ENCODE peak calls at places on chromosomes 4 and X, in seven cellular contexts. B is stimulated activated naive CD4-positive, alpha-beta T cell treated with Interleukin-2 at 50 U/mL for 16 hours; C is OCI-M1; L is ovary; I is cardiac muscle cell; Q is NCI-H2171 treated with DMSO at 0.1 percent for 48 hours; Y is HCT116. P is an unnamed sample.

GRCh38 chr4:8324640-8325239 is 55.2 kb downstream of the HTRA3 start:
- DNase-seq in C (no peak), Q (no peak), Y (no peak), L (no peak), B (no peak), I (no peak), P (no peak)

GRCh38 chrX:129984196-129984962 is 1.9 kb downstream of the BCORL1 start:
- DNase-seq in L (peak), C (peak), Y (no peak), I (no peak), Q (no peak), B (peak), P (peak)

GRCh38 chrX:39645059-39645895 is 452.5 kb downstream of the BCOR start:
- DNase-seq in B (peak), I (no peak), Q (no peak), L (peak), C (no peak), Y (no peak), P (peak)

GRCh38 chr4:2667428-2667827 is 88.7 kb downstream of the TNIP2 start:
- DNase-seq in B (no peak), Q (no peak), L (no peak), I (no peak), Y (no peak), C (peak), P (no peak)

GRCh38 chrX:50723006-50723405 is 91.0 kb downstream of the SHROOM4 start:
- DNase-seq in I (no peak), Y (no peak), B (no peak), Q (no peak), L (no peak), C (no peak), P (no peak)

GRCh38 chr4:71026086-71026485 is 32.6 kb downstream of the DCK start:
- DNase-seq in L (no peak), I (peak), Y (peak), Q (no peak), C (peak), B (no peak), P (no peak)

GRCh38 chr4:6632125-6632524 is 8.4 kb upstream of the MRFAP1 start:
- DNase-seq in Y (no peak), C (no peak), I (no peak), L (no peak), B (no peak), Q (no peak), P (no peak)

GRCh38 chr4:40333921-40334352 is 1.2 kb upstream of the CHRNA9 start:
- DNase-seq in Y (peak), I (no peak), C (no peak), B (no peak), Q (peak), L (no peak), P (no peak)

GRCh38 chr4:67725132-67725531 is 24.2 kb upstream of the UBA6 start:
- DNase-seq in I (no peak), C (no peak), Y (no peak), B (no peak), L (no peak), Q (no peak), P (no peak)

GRCh38 chrX:25034889-25035288 is 19.1 kb upstream of the ARX start:
- DNase-seq in Q (no peak), Y (no peak), L (no peak), I (no peak), C (peak), B (no peak), P (no peak)

GRCh38 chrX:69121321-69122000 is 43.8 kb downstream of the PJA1 start:
- DNase-seq in L (no peak), I (no peak), Q (no peak), C (no peak), Y (no peak), B (no peak), P (no peak)

GRCh38 chrX:14359727-14360126 is 169.6 kb upstream of the GLRA2 start:
- DNase-seq in L (no peak), Q (no peak), C (no peak), B (no peak), Y (no peak), I (no peak), P (no peak)

GRCh38 chrX:9635805-9636204 is 129.8 kb downstream of the GPR143 start:
- DNase-seq in L (no peak), Q (no peak), Y (no peak), C (peak), I (no peak), B (no peak), P (no peak)

GRCh38 chr4:152577708-152578421 is 42.0 kb upstream of the FBXW7 start:
- DNase-seq in Q (no peak), Y (no peak), L (no peak), B (no peak), C (peak), I (no peak), P (no peak)

GRCh38 chr4:30962949-30963348 is 242.8 kb downstream of the PCDH7 start:
- DNase-seq in I (no peak), Y (peak), Q (no peak), C (peak), L (no peak), B (no peak), P (no peak)

GRCh38 chrX:15384304-15384703 is at the start of gene VEGFD:
- DNase-seq in L (no peak), Q (peak), C (no peak), Y (no peak), B (no peak), I (peak), P (no peak)

GRCh38 chr4:86594559-86595425 is 677 bp downstream of the PTPN13 start:
- DNase-seq in I (peak), Y (peak), Q (peak), L (peak), C (peak), B (peak), P (peak)

GRCh38 chr4:64940698-64941097 is 531.4 kb upstream of the TECRL start:
- DNase-seq in Q (no peak), C (no peak), B (no peak), I (no peak), Y (no peak), L (no peak), P (no peak)